ENCODE peak calls at places on chromosomes 13 and 19, in six cellular contexts. P is HepG2, T is tibial nerve, K is stomach, N is ovary, Q is sigmoid colon. S is an unnamed sample.

GRCh38 chr19:13215572-13216380 is 65.6 kb downstream of the IER2 start:
- DNase-seq in T (no peak), K (no peak), N (no peak), Q (no peak), P (peak; percentile 35), S (no peak)

GRCh38 chr19:38303517-38304351 is at the start of gene C19orf33:
- DNase-seq in P (no peak), K (peak; percentile 88), T (no peak), Q (no peak), N (no peak), S (no peak)

GRCh38 chr19:40224342-40225148 is 1.9 kb downstream of the CCNP start:
- DNase-seq in T (no peak), N (no peak), K (no peak), P (no peak), Q (no peak), S (no peak)

GRCh38 chr19:39106201-39106600 is 19.4 kb upstream of the PAK4 start:
- DNase-seq in N (no peak), Q (no peak), T (no peak), K (no peak), P (no peak), S (no peak)

GRCh38 chr13:109145631-109146030 is 516.2 kb downstream of the MYO16 start:
- DNase-seq in Q (no peak), P (peak; percentile 13), N (no peak), T (peak; percentile 45), K (peak; percentile 55), S (no peak)

GRCh38 chr19:33248954-33249613 is 23.4 kb upstream of the SLC7A10 start:
- DNase-seq in K (peak; percentile 30), Q (no peak), T (no peak), N (no peak), P (peak; percentile 53), S (no peak)

GRCh38 chr19:51724543-51724942 is 752 bp upstream of the HAS1 start:
- DNase-seq in N (peak; percentile 44), Q (peak; percentile 74), P (no peak), K (no peak), T (peak; percentile 25), S (no peak)

GRCh38 chr19:5046339-5047039 is 77.6 kb downstream of the KDM4B start:
- DNase-seq in Q (no peak), N (no peak), K (peak; percentile 83), P (peak; percentile 87), T (no peak), S (no peak)

GRCh38 chr19:38707512-38708114 is 36.7 kb downstream of the CAPN12 start:
- DNase-seq in N (peak; percentile 65), P (peak; percentile 48), K (peak; percentile 94), T (no peak), Q (peak; percentile 84), S (no peak)

GRCh38 chr19:35107541-35107939 is 8.1 kb upstream of the FXYD3 start:
- DNase-seq in N (no peak), P (peak; percentile 90), K (peak; percentile 72), Q (peak; percentile 80), T (peak; percentile 51), S (no peak)

GRCh38 chr13:100378533-100378932 is 210.1 kb downstream of the GGACT start:
- DNase-seq in T (no peak), P (no peak), K (no peak), N (no peak), Q (no peak), S (no peak)

GRCh38 chr13:87821512-87821911 is 150.3 kb downstream of the SLITRK5 start:
- DNase-seq in N (no peak), T (no peak), P (no peak), Q (no peak), K (no peak), S (no peak)

GRCh38 chr19:12464769-12465725 is 19.6 kb downstream of the ZNF709 start:
- DNase-seq in P (no peak), T (no peak), K (no peak), N (no peak), Q (no peak), S (no peak)

GRCh38 chr13:87999791-88000190 is 328.6 kb downstream of the SLITRK5 start:
- DNase-seq in T (no peak), K (no peak), N (no peak), P (no peak), Q (no peak), S (no peak)

DNA sequence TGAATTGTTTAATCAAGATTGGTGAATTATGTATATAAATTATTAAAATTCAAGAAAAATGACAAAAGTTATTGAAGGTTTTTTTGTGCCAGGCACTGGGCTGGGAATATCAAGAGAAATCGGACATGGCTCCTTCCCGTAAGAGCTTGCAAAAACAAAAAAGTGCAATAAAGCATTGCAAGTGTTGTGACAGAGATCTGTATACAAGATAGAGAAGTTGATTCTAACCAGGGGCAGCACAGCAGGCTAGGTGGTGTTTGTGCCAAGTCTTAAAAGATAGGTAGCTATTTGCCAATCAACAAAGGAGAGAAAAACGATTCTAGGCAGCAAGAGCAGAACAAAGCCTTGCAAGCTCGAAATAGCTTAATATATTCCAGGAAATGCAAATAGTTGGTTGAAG is 123.7 kb upstream of the WASF3 start:
- DNase-seq in Q (no peak), N (no peak), P (no peak), K (no peak), T (no peak), S (no peak)
- TF ChIP-seq EP300 in Q (no peak), N (no peak), P (no peak), K (no peak), T (no peak), S (no peak)

GRCh38 chr19:17678836-17679235 is 9.3 kb downstream of the UNC13A start:
- DNase-seq in P (no peak), K (no peak), T (no peak), N (no peak), Q (no peak), S (no peak)

GRCh38 chr19:17682273-17682672 is 5.9 kb downstream of the UNC13A start:
- DNase-seq in P (no peak), N (no peak), K (no peak), Q (no peak), T (no peak), S (no peak)

GRCh38 chr19:17681505-17682125 is 6.5 kb downstream of the UNC13A start:
- DNase-seq in Q (no peak), K (no peak), T (no peak), P (no peak), N (peak; percentile 69), S (no peak)

GRCh38 chr19:17679526-17680234 is 8.5 kb downstream of the UNC13A start:
- DNase-seq in K (no peak), P (no peak), N (no peak), T (no peak), Q (no peak), S (no peak)

DNA sequence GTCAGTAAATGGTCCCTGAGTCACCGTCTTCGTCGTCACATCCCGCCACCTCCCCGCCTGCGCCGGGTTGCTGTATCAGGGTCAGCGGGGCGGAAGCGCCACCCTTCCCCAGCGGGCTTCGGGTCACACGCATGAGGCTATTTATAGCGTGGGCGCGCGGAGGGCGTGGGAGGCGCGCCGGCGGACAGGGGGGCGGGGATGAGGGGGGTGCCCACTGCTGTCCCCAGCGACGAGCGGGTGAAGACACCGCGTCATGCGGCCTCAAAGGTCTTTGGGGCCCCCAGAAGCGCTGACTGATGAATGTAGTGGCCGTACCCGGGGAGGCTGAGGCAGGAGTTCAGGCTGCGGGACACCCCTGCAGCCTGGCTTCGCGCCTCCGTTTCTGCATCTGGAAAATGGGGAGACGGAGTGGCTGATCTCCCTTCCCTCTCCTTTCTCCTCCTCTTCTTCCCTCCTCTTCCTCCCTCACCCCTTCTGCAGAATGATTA is 7.9 kb downstream of the UNC13A start:
- DNase-seq in N (peak; percentile 51), P (no peak), T (peak; percentile 45), Q (peak; percentile 79), K (peak; percentile 57), S (no peak)
- TF ChIP-seq EP300 in N (no peak), P (no peak), T (peak; percentile 69), Q (no peak), K (no peak), S (no peak)

GRCh38 chr13:39884166-39884565 is 228.7 kb downstream of the COG6 start:
- DNase-seq in K (no peak), N (no peak), Q (no peak), T (no peak), P (no peak), S (no peak)

GRCh38 chr13:39886336-39886735 is 230.9 kb downstream of the COG6 start:
- DNase-seq in Q (no peak), K (no peak), N (no peak), T (no peak), P (no peak), S (no peak)

GRCh38 chr13:39890537-39890936 is 235.1 kb downstream of the COG6 start:
- DNase-seq in N (no peak), P (no peak), K (no peak), T (no peak), Q (no peak), S (no peak)

GRCh38 chr13:39888865-39889810 is 233.7 kb downstream of the COG6 start:
- DNase-seq in K (no peak), T (no peak), N (no peak), P (no peak), Q (no peak), S (peak; percentile 81)

GRCh38 chr13:39887424-39887823 is 232.0 kb downstream of the COG6 start:
- DNase-seq in Q (no peak), N (no peak), K (no peak), T (no peak), P (no peak), S (no peak)
- TF ChIP-seq EP300 in Q (no peak), N (no peak), K (no peak), T (no peak), P (no peak), S (no peak)

GRCh38 chr19:7926727-7927604 is 1.0 kb upstream of the CTXN1 start:
- DNase-seq in K (no peak), Q (no peak), T (no peak), N (peak; percentile 60), P (no peak), S (no peak)

GRCh38 chr19:7926021-7926726 is at the start of gene CTXN1:
- DNase-seq in Q (peak; percentile 88), N (peak; percentile 87), K (peak; percentile 79), P (no peak), T (peak; percentile 64), S (no peak)

GRCh38 chr19:7924651-7925170 is 1.2 kb downstream of the CTXN1 start:
- DNase-seq in P (no peak), T (no peak), N (no peak), K (no peak), Q (no peak), S (no peak)

GRCh38 chr19:7924241-7924640 is 1.7 kb downstream of the CTXN1 start:
- DNase-seq in T (no peak), N (no peak), K (no peak), P (no peak), Q (no peak), S (no peak)

DNA sequence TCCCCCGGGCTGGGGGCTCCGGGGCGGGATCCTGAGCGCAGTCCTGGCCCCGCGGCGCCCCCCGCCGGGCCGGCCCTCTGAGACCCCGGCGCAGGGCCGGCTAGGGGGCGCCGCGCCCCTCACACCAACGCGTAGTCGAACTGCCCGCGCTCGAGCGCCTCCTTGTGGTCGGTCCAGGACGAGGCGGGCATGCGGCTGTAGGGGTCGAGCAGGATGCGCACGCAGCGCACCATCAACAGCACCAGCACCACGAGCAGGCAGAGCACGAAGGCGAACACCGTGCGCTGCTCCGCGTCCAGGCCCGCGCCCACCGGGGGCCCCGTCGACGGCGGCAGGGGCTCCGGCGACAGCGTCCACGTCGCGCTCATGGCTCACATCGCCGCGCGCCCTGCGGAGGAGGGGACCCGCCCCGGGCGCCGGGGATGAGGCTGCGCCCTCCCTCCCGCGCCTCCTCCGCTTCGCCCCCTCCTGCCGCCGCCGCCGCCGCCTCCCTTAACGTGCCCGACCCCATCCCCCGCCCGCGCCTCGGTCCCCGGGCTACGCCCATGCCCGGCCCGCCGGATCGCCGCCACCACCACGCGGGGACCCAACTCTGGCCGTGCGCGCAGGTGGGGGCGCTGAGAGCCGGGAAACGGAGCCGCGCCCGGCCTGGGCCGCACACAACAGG is 631 bp downstream of the CTXN1 start:
- DNase-seq in Q (peak; percentile 91), P (peak; percentile 64), N (peak; percentile 79), K (peak; percentile 68), T (peak; percentile 59), S (no peak)
- TF ChIP-seq EP300 in Q (no peak), P (no peak), N (no peak), K (no peak), T (no peak), S (no peak)